ENCODE peak calls at places on chromosomes 12 and 14, in eight cellular contexts. W is hepatocyte, G is SJCRH30, T is lower lobe of right lung, I is dorsolateral prefrontal cortex, X is left ventricle myocardium inferior, V is heart left ventricle, Q is tibial nerve. J is an unnamed sample.
A peak's percentile ranks its signal among the peaks of the same experiment; 100 is the strongest.

GRCh38 chr12:26527702-26528101 is 305.3 kb downstream of the ITPR2 start:
- DNase-seq in Q (no peak), G (no peak), I (no peak), V (no peak), W (no peak), X (no peak), T (no peak), J (no peak)

GRCh38 chr14:56036353-56036752 is 81.9 kb upstream of the PELI2 start:
- DNase-seq in W (no peak), V (no peak), X (no peak), I (no peak), Q (no peak), G (peak; percentile 9), T (no peak), J (no peak)

GRCh38 chr12:51028126-51028810 is 2.1 kb upstream of the SLC11A2 start:
- DNase-seq in X (no peak), I (no peak), G (peak; percentile 47), T (no peak), Q (peak; percentile 21), V (no peak), W (peak; percentile 75), J (peak; percentile 44)

GRCh38 chr12:102962532-102962931 is 5.1 kb downstream of the ASCL1 start:
- DNase-seq in G (no peak), I (no peak), T (no peak), Q (no peak), V (no peak), W (no peak), X (no peak), J (no peak)

GRCh38 chr12:89098390-89099102 is 253.8 kb downstream of the DUSP6 start:
- DNase-seq in V (peak; percentile 45), G (no peak), I (no peak), W (peak; percentile 13), X (peak; percentile 30), Q (no peak), T (no peak), J (peak; percentile 13)

GRCh38 chr14:46574236-46574970 is 77.2 kb downstream of the RPL10L start:
- DNase-seq in Q (no peak), I (no peak), G (peak; percentile 11), W (no peak), T (no peak), V (no peak), X (no peak), J (no peak)

GRCh38 chr14:55313480-55313879 is 42.3 kb downstream of the FBXO34 start:
- DNase-seq in I (no peak), T (no peak), W (no peak), V (no peak), X (no peak), G (no peak), Q (no peak), J (peak; percentile 14)

GRCh38 chr14:22505751-22506710 is 83.0 kb downstream of the DAD1 start:
- DNase-seq in V (no peak), Q (no peak), W (no peak), I (no peak), X (no peak), G (peak; percentile 64), T (no peak), J (no peak)

GRCh38 chr12:116880213-116880816 is 926 bp downstream of the HRK start:
- DNase-seq in V (no peak), W (no peak), Q (no peak), X (no peak), G (no peak), I (no peak), T (no peak), J (no peak)

DNA sequence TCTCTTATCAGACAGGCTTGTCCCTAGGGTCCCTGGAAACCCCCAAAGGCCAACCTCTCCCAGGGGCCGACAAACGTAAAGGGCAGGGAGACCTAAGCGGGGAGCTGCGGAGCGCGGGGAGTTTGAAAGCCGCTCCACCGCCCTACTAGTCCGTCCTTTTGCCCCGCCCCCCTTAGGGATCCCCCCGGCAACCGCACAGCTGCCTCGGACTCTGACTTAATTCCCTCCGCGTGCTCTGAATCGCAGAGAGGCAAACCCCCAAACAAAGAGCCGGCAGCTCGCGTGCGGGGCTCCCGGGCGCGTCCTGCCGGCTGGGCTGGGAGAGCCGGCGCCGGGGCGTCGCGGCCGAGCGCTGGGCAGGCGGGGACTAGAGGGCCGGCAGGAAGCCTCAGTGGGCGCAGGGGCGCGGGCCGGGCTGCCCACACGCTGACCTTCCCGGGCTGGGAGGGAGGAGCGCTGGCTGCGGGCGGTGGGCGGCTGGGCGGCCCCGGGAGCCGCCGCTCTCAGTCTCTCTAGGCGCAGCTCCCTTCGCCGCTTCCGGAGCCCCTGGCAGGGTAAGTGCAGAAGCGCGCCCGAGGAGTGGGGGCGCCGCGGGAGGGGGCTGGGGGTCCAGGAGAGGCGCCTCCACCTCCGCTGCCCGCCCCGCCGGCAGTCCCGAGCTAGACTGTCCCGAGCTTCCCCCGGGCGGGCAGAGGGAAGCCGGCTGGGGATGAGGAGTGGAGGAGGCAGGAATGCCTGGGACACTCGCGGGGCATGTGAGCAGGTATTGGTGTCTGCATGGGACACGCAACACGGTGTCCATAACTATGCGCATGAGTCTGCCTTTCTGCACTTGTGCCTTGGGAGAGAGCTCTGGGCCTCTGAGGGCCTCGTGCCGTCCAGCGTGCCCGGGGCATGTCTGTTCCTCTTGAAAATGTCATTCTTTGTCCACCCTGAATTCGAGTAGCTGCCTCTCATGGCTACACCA is at the start of gene TSPAN11:
- DNase-seq in W (peak; percentile 79), X (peak; percentile 34), I (peak; percentile 26), V (peak; percentile 42), Q (peak; percentile 21), T (no peak), G (peak; percentile 87), J (peak; percentile 89)
- H3K4me3 ChIP-seq in W (peak within 1 kb of the TSS; percentile 51), X (peak within 1 kb of the TSS; percentile 67), I (peak within 1 kb of the TSS; percentile 65), V (peak within 1 kb of the TSS; percentile 39), Q (peak within 1 kb of the TSS; percentile 41), T (peak within 1 kb of the TSS; percentile 50), G (peak within 1 kb of the TSS; percentile 72), J (peak within 1 kb of the TSS; percentile 58)

GRCh38 chr14:64675246-64675645 is 29.0 kb upstream of the PLEKHG3 start:
- DNase-seq in T (no peak), W (no peak), X (no peak), V (no peak), G (no peak), I (no peak), Q (no peak), J (no peak)

GRCh38 chr14:64673748-64674147 is 30.5 kb upstream of the PLEKHG3 start:
- DNase-seq in V (no peak), G (no peak), W (no peak), Q (no peak), X (no peak), I (no peak), T (peak; percentile 68), J (no peak)

GRCh38 chr14:64673329-64673728 is 30.9 kb upstream of the PLEKHG3 start:
- DNase-seq in T (no peak), Q (no peak), X (no peak), W (no peak), G (no peak), V (no peak), I (no peak), J (no peak)

GRCh38 chr14:64674829-64675228 is 29.4 kb upstream of the PLEKHG3 start:
- DNase-seq in W (no peak), X (no peak), Q (no peak), T (no peak), V (no peak), G (no peak), I (no peak), J (no peak)

DNA sequence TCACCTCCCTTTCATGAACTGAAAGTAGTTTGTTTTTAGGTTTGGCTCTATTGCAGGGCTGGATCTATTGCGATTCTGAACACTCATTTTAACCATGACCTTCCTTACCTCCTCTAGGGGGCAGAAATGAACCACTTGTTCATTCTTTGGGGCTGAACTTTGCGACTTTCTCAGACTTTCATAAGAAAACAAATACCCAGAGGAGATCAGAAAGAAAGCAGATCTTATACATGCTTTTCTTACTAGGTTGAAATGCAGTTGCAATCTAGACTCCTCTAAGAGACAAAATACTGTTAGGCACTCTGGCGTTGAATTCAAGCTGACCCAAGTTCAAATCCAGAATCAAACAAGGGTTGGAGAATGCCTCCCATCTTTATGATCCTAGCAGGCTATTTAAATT is 32.6 kb upstream of the PLEKHG3 start:
- DNase-seq in T (no peak), Q (no peak), V (no peak), I (no peak), W (peak; percentile 85), G (no peak), X (no peak), J (no peak)
- H3K27ac ChIP-seq in T (no peak overlapping the region), Q (no peak overlapping the region), V (no peak overlapping the region), I (no peak overlapping the region), W (no peak overlapping the region), G (no peak overlapping the region), X (no peak overlapping the region), J (no peak overlapping the region)

GRCh38 chr12:114684870-114685273 is 897 bp upstream of the TBX3 start:
- DNase-seq in W (no peak), I (no peak), T (no peak), X (no peak), V (no peak), Q (no peak), G (no peak), J (no peak)

GRCh38 chr12:114684098-114684869 is at the start of gene TBX3:
- DNase-seq in T (peak; percentile 85), I (peak; percentile 39), W (peak; percentile 99), G (no peak), V (peak; percentile 96), X (peak; percentile 93), Q (peak; percentile 90), J (peak; percentile 89)

GRCh38 chr12:114686421-114687268 is 2.7 kb upstream of the TBX3 start:
- DNase-seq in W (no peak), G (no peak), X (no peak), T (no peak), V (no peak), I (no peak), Q (no peak), J (no peak)

GRCh38 chr12:114685869-114686268 is 1.9 kb upstream of the TBX3 start:
- DNase-seq in X (no peak), Q (no peak), T (no peak), G (no peak), W (no peak), V (no peak), I (no peak), J (no peak)

DNA sequence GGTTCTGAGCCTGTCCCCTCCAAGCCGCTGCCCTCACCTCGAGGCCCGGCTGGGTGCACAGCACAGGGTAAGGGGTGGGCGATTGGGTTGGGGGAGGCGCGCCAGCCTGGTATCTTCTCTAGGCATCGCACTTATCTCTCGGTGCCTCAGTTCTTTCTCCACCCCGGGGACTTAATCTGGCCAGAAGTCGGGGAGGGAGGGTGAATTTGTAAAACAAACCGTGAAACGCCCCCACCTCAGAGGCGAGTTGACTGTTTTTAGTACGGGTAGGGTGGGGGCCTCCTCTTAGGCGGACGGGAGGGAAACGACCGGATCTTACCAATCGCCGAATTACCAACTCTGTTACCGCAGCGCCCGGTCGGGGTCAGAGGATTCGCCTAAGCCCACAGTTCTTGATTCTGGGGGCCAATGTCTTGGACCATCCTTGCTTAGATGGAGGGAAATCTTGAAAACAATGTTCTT is 1.4 kb upstream of the TBX3 start:
- DNase-seq in V (no peak), X (no peak), W (no peak), I (no peak), T (no peak), G (no peak), Q (no peak), J (no peak)
- H3K4me3 ChIP-seq in V (peak overlapping the region; percentile 68), X (peak overlapping the region; percentile 78), W (peak overlapping the region; percentile 59), I (no peak overlapping the region), T (peak overlapping the region; percentile 66), G (no peak overlapping the region), Q (peak overlapping the region; percentile 43), J (peak overlapping the region; percentile 50)

DNA sequence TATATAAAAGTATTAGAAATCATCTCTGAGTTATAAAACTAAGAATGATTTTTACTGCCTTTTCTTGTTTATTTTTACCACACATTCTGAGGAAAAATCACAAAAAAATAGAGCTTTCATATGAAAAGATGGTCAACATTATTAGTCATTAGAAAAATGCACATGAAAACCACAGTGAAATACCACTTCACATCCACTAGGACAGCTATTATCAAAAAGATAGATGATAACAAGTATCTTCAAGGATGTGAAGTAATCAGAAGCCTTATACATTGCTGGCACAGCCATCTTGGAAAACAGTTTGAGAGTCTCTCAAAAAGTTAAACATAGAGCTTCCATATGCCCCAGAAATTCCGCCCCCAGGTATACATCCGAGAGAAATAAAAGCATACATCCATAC is 523.8 kb downstream of the FUT8 start:
- DNase-seq in V (no peak), T (no peak), Q (no peak), W (no peak), I (no peak), G (no peak), X (no peak), J (no peak)
- H3K27ac ChIP-seq in V (no peak overlapping the region), T (no peak overlapping the region), Q (no peak overlapping the region), W (no peak overlapping the region), I (no peak overlapping the region), G (no peak overlapping the region), X (no peak overlapping the region), J (no peak overlapping the region)

J was measured in WERI-Rb-1.